ENCODE peak calls at places on chromosomes 5 and 9, in eight cellular contexts. F, T, E, S, I, U, B and Z are unnamed samples.

GRCh38 chr9:93891549-93892310 is 63.4 kb downstream of the BARX1 start:
- DNase-seq in F (no peak), T (no peak), E (no peak), S (no peak), I (no peak), U (no peak), B (no peak), Z (no peak)

GRCh38 chr5:37198842-37199241 is 50.3 kb downstream of the CPLANE1 start:
- DNase-seq in F (no peak), T (no peak), E (no peak), S (no peak), I (no peak), U (no peak), B (peak), Z (peak)

GRCh38 chr9:447230-448025 is 232.8 kb downstream of the DOCK8 start:
- DNase-seq in F (peak), T (peak), E (no peak), S (peak), I (no peak), U (peak), B (peak), Z (no peak)

GRCh38 chr5:685262-686171 is 7.6 kb downstream of the TPPP start:
- DNase-seq in F (no peak), T (no peak), E (no peak), S (no peak), I (no peak), U (no peak), B (no peak), Z (no peak)

GRCh38 chr5:62790348-62790747 is 211.7 kb downstream of the LRRC70 start:
- DNase-seq in F (no peak), T (no peak), E (no peak), S (no peak), I (peak), U (no peak), B (no peak), Z (no peak)

GRCh38 chr5:10337107-10337506 is 16.4 kb upstream of the MARCHF6 start:
- DNase-seq in F (no peak), T (no peak), E (no peak), S (no peak), I (no peak), U (no peak), B (no peak), Z (no peak)

GRCh38 chr9:129875687-129876395 is 40.6 kb downstream of the USP20 start:
- DNase-seq in F (no peak), T (no peak), E (no peak), S (no peak), I (no peak), U (no peak), B (no peak), Z (no peak)

GRCh38 chr5:175353876-175354275 is 90.1 kb downstream of the DRD1 start:
- DNase-seq in F (no peak), T (no peak), E (no peak), S (no peak), I (no peak), U (no peak), B (no peak), Z (no peak)

GRCh38 chr9:16192403-16193017 is 639.7 kb downstream of the CCDC171 start:
- DNase-seq in F (peak), T (no peak), E (no peak), S (no peak), I (no peak), U (no peak), B (peak), Z (peak)

GRCh38 chr5:142065273-142065672 is 43.3 kb upstream of the NDFIP1 start:
- DNase-seq in F (no peak), T (no peak), E (no peak), S (no peak), I (no peak), U (no peak), B (peak), Z (peak)

GRCh38 chr5:78361226-78361993 is 993 bp downstream of the SCAMP1 start:
- DNase-seq in F (peak), T (peak), E (peak), S (no peak), I (peak), U (peak), B (peak), Z (peak)

GRCh38 chr5:170606939-170607338 is 103.1 kb downstream of the KCNIP1 start:
- DNase-seq in F (no peak), T (no peak), E (no peak), S (no peak), I (no peak), U (no peak), B (no peak), Z (no peak)

GRCh38 chr5:107849118-107849517 is 178.4 kb upstream of the EFNA5 start:
- DNase-seq in F (no peak), T (no peak), E (no peak), S (no peak), I (no peak), U (no peak), B (no peak), Z (no peak)

GRCh38 chr5:26121343-26121742 is 917.0 kb downstream of the CDH9 start:
- DNase-seq in F (peak), T (no peak), E (no peak), S (no peak), I (no peak), U (no peak), B (peak), Z (no peak)

GRCh38 chr9:16705121-16705604 is 165.3 kb downstream of the BNC2 start:
- DNase-seq in F (peak), T (peak), E (peak), S (no peak), I (no peak), U (peak), B (peak), Z (peak)

GRCh38 chr5:160180931-160181330 is 48.4 kb upstream of the FABP6 start:
- DNase-seq in F (no peak), T (no peak), E (no peak), S (no peak), I (no peak), U (no peak), B (no peak), Z (no peak)

GRCh38 chr5:176680226-176680563 is 32.9 kb downstream of the TSPAN17 start:
- DNase-seq in F (no peak), T (no peak), E (no peak), S (no peak), I (no peak), U (no peak), B (no peak), Z (no peak)

GRCh38 chr9:37407468-37407867 is 15.0 kb upstream of the GRHPR start:
- DNase-seq in F (peak), T (no peak), E (no peak), S (no peak), I (no peak), U (no peak), B (no peak), Z (no peak)

GRCh38 chr9:96150324-96151023 is 151.5 kb downstream of the HSD17B3 start:
- DNase-seq in F (no peak), T (no peak), E (no peak), S (peak), I (no peak), U (no peak), B (no peak), Z (no peak)

GRCh38 chr5:176446884-176447537 is 1.2 kb upstream of the FAF2 start:
- DNase-seq in F (no peak), T (no peak), E (no peak), S (no peak), I (peak), U (peak), B (no peak), Z (no peak)

GRCh38 chr5:126002222-126002897 is 420.8 kb upstream of the GRAMD2B start:
- DNase-seq in F (no peak), T (no peak), E (no peak), S (no peak), I (no peak), U (peak), B (peak), Z (peak)

GRCh38 chr5:127313847-127314473 is 23.4 kb downstream of the MEGF10 start:
- DNase-seq in F (peak), T (no peak), E (no peak), S (peak), I (peak), U (peak), B (peak), Z (peak)

GRCh38 chr5:106522296-106522695 is 1148.4 kb downstream of the EFNA5 start:
- DNase-seq in F (peak), T (no peak), E (no peak), S (no peak), I (no peak), U (no peak), B (no peak), Z (peak)

GRCh38 chr5:91643796-91644195 is 260.7 kb upstream of the ARRDC3 start:
- DNase-seq in F (no peak), T (no peak), E (no peak), S (no peak), I (no peak), U (no peak), B (peak), Z (peak)

GRCh38 chr9:73023025-73023541 is 70.2 kb upstream of the ALDH1A1 start:
- DNase-seq in F (peak), T (peak), E (peak), S (peak), I (peak), U (peak), B (peak), Z (peak)

GRCh38 chr5:90134892-90135291 is 274.7 kb downstream of the CETN3 start:
- DNase-seq in F (no peak), T (no peak), E (peak), S (no peak), I (no peak), U (no peak), B (no peak), Z (no peak)

GRCh38 chr9:21803674-21804048 is 1.2 kb downstream of the MTAP start:
- DNase-seq in F (no peak), T (no peak), E (no peak), S (no peak), I (no peak), U (no peak), B (no peak), Z (no peak)

GRCh38 chr9:396397-396796 is 181.7 kb downstream of the DOCK8 start:
- DNase-seq in F (no peak), T (no peak), E (no peak), S (no peak), I (no peak), U (no peak), B (no peak), Z (no peak)

GRCh38 chr5:55817030-55817429 is 34.1 kb upstream of the IL31RA start:
- DNase-seq in F (no peak), T (no peak), E (no peak), S (no peak), I (no peak), U (no peak), B (peak), Z (peak)

GRCh38 chr9:72037571-72037970 is 22.8 kb downstream of the C9orf57 start:
- DNase-seq in F (no peak), T (no peak), E (no peak), S (no peak), I (no peak), U (peak), B (no peak), Z (peak)

GRCh38 chr5:1255081-1255561 is 29.9 kb downstream of the SLC6A18 start:
- DNase-seq in F (no peak), T (no peak), E (no peak), S (peak), I (no peak), U (no peak), B (peak), Z (no peak)

GRCh38 chr5:89303033-89303480 is 420.1 kb upstream of the MEF2C start:
- DNase-seq in F (no peak), T (no peak), E (no peak), S (no peak), I (no peak), U (no peak), B (no peak), Z (no peak)

GRCh38 chr5:369151-369939 is 47.8 kb downstream of the AHRR start:
- DNase-seq in F (no peak), T (no peak), E (no peak), S (peak), I (no peak), U (no peak), B (peak), Z (no peak)

GRCh38 chr5:178113841-178114324 is 551 bp downstream of the N4BP3 start:
- DNase-seq in F (no peak), T (no peak), E (no peak), S (peak), I (no peak), U (no peak), B (no peak), Z (no peak)

GRCh38 chr5:144003636-144004035 is 166.8 kb downstream of the YIPF5 start:
- DNase-seq in F (no peak), T (no peak), E (no peak), S (no peak), I (no peak), U (no peak), B (peak), Z (no peak)

GRCh38 chr5:119313207-119313606 is 42.6 kb upstream of the TNFAIP8 start:
- DNase-seq in F (no peak), T (no peak), E (no peak), S (no peak), I (no peak), U (no peak), B (no peak), Z (no peak)

GRCh38 chr9:96203867-96204412 is 98.0 kb downstream of the HSD17B3 start:
- DNase-seq in F (no peak), T (no peak), E (no peak), S (no peak), I (no peak), U (peak), B (no peak), Z (peak)

GRCh38 chr5:849651-850301 is 1.0 kb downstream of the ZDHHC11 start:
- DNase-seq in F (no peak), T (no peak), E (no peak), S (no peak), I (peak), U (no peak), B (no peak), Z (no peak)

GRCh38 chr9:95574176-95574575 is 57.4 kb upstream of the PTCH1 start:
- DNase-seq in F (peak), T (no peak), E (no peak), S (peak), I (no peak), U (no peak), B (no peak), Z (no peak)